ENCODE peak calls at places on chromosomes 16 and 17, in nine cellular contexts. E is fibroblast of lung; K is HCT116; V is uterus; Q is CD8-positive, alpha-beta memory T cell; L is lower lobe of right lung; M is A549; Y is heart right ventricle; S is naive thymus-derived CD4-positive, alpha-beta T cell. H is an unnamed sample. For H3K4me1, the result is how much of the 10 kb centered on the place peaks cover.

GRCh38 chr16:62194828-62195227 is 158.6 kb upstream of the CDH8 start:
- DNase-seq in Y (no peak), L (no peak), K (no peak), Q (no peak), E (no peak), S (no peak), M (no peak), V (no peak), H (peak)

GRCh38 chr16:78184554-78185183 is 85.2 kb downstream of the WWOX start:
- DNase-seq in M (peak), S (no peak), K (no peak), E (peak), Y (no peak), L (no peak), Q (no peak), V (no peak), H (no peak)

GRCh38 chr17:70535986-70536385 is 366.7 kb downstream of the KCNJ2 start:
- DNase-seq in Y (no peak), Q (no peak), S (no peak), L (no peak), M (no peak), E (peak), V (no peak), K (no peak), H (no peak)

GRCh38 chr17:57494446-57494845 is 238.1 kb downstream of the MSI2 start:
- DNase-seq in L (no peak), E (no peak), Y (no peak), S (no peak), V (no peak), K (no peak), M (no peak), Q (no peak), H (no peak)

GRCh38 chr16:10868089-10868488 is 8.9 kb upstream of the CIITA start:
- DNase-seq in E (no peak), K (no peak), M (no peak), V (no peak), Y (no peak), S (no peak), L (no peak), Q (no peak), H (no peak)

GRCh38 chr16:4850211-4850610 is 2.9 kb downstream of the UBN1 start:
- DNase-seq in V (no peak), Y (no peak), L (no peak), S (no peak), E (peak), M (no peak), K (no peak), Q (no peak), H (no peak)

GRCh38 chr16:81136331-81137011 is 40.3 kb upstream of the GCSH start:
- DNase-seq in S (no peak), Q (no peak), M (peak), L (no peak), Y (no peak), V (no peak), K (no peak), E (no peak), H (no peak)

GRCh38 chr17:81251091-81251942 is 12.2 kb downstream of the NDUFAF8 start:
- DNase-seq in L (no peak), V (no peak), E (no peak), Q (no peak), Y (peak), S (no peak), K (no peak), M (no peak), H (no peak)

GRCh38 chr16:50547340-50547865 is 793 bp upstream of the NKD1 start:
- DNase-seq in V (peak), Y (peak), M (peak), L (peak), E (no peak), S (peak), K (peak), Q (peak), H (no peak)

GRCh38 chr17:4648741-4649140 is 7.3 kb upstream of the ALOX15 start:
- DNase-seq in L (no peak), S (no peak), M (no peak), V (no peak), Q (no peak), Y (no peak), E (peak), K (no peak), H (no peak)

GRCh38 chr17:2981325-2981724 is 82.1 kb downstream of the OR1D5 start:
- DNase-seq in M (no peak), K (no peak), L (no peak), V (no peak), Q (no peak), Y (no peak), S (no peak), E (no peak), H (no peak)

GRCh38 chr17:17243163-17243562 is 6.2 kb upstream of the FLCN start:
- DNase-seq in Y (no peak), S (no peak), M (no peak), K (no peak), V (no peak), L (no peak), E (no peak), Q (no peak), H (no peak)

GRCh38 chr16:46932802-46933201 is 40.7 kb downstream of the DNAJA2 start:
- DNase-seq in E (no peak), Q (no peak), V (no peak), L (no peak), K (no peak), S (no peak), Y (no peak), M (no peak), H (peak)

GRCh38 chr16:14286381-14287230 is 215.5 kb downstream of the MRTFB start:
- DNase-seq in L (no peak), S (peak), V (no peak), E (peak), Q (peak), Y (no peak), K (no peak), M (no peak), H (no peak)

GRCh38 chr16:68290455-68290854 is 20.3 kb downstream of the SLC7A6OS start:
- DNase-seq in Y (no peak), V (no peak), K (no peak), Q (no peak), L (no peak), E (no peak), M (no peak), S (no peak), H (no peak)

GRCh38 chr17:48996696-48997102 is 486 bp upstream of the IGF2BP1 start:
- DNase-seq in M (no peak), Y (no peak), E (no peak), Q (no peak), S (no peak), K (no peak), L (no peak), V (no peak), H (no peak)

GRCh38 chr16:83967838-83968482 is at the start of gene NECAB2:
- DNase-seq in M (no peak), E (no peak), S (no peak), Y (peak), K (no peak), L (peak), Q (peak), V (no peak), H (no peak)

GRCh38 chr17:19384723-19385391 is 2.1 kb downstream of the MFAP4 start:
- DNase-seq in V (peak), K (no peak), Y (peak), M (no peak), Q (peak), L (peak), S (no peak), E (peak), H (no peak)

GRCh38 chr17:42266918-42267766 is 9.0 kb downstream of the STAT5B start:
- DNase-seq in L (no peak), S (peak), Y (no peak), M (peak), K (peak), E (peak), Q (peak), V (no peak), H (no peak)

GRCh38 chr17:339193-340061 is 13.2 kb downstream of the RPH3AL start:
- DNase-seq in L (no peak), M (no peak), K (no peak), S (no peak), E (no peak), Y (no peak), Q (no peak), V (no peak), H (no peak)

GRCh38 chr16:83651871-83652270 is 155.9 kb upstream of the HSBP1 start:
- DNase-seq in K (no peak), S (no peak), M (no peak), Q (no peak), Y (no peak), E (no peak), L (no peak), V (no peak), H (no peak)

GRCh38 chr16:23280483-23280967 is 21.6 kb upstream of the SCNN1B start:
- DNase-seq in Q (no peak), Y (no peak), L (no peak), E (no peak), K (no peak), S (no peak), M (no peak), V (no peak), H (no peak)

GRCh38 chr16:14449790-14450463 is 180.1 kb downstream of the PARN start:
- DNase-seq in V (no peak), L (no peak), Y (no peak), M (peak), Q (no peak), E (no peak), K (no peak), S (no peak), H (no peak)

GRCh38 chr16:84065536-84066132 is 23.0 kb upstream of the SLC38A8 start:
- DNase-seq in Y (no peak), E (peak), K (peak), Q (peak), S (peak), V (no peak), M (peak), L (no peak), H (no peak)

GRCh38 chr17:21129023-21129681 is 2.4 kb downstream of the DHRS7B start:
- DNase-seq in E (peak), M (peak), K (no peak), V (peak), Y (no peak), L (no peak), Q (no peak), S (no peak), H (no peak)

GRCh38 chr16:88727871-88728270 is 21.6 kb downstream of the CTU2 start:
- DNase-seq in S (no peak), M (no peak), E (no peak), K (no peak), L (no peak), V (no peak), Y (no peak), Q (no peak), H (no peak)

GRCh38 chr16:89737341-89738071 is 16.2 kb downstream of the ZNF276 start:
- DNase-seq in V (no peak), M (no peak), K (no peak), Y (no peak), Q (peak), L (no peak), E (no peak), S (peak), H (no peak)

GRCh38 chr16:735982-736453 is 4.8 kb downstream of the CIAO3 start:
- DNase-seq in M (no peak), Q (no peak), V (no peak), Y (no peak), E (no peak), K (no peak), L (no peak), S (no peak), H (no peak)

GRCh38 chr16:67301080-67301757 is 21.9 kb downstream of the PLEKHG4 start:
- DNase-seq in V (peak), Y (peak), E (no peak), M (no peak), Q (no peak), K (no peak), L (no peak), S (no peak), H (no peak)

GRCh38 chr17:45310380-45311324 is 6.2 kb downstream of the MAP3K14 start:
- DNase-seq in Q (no peak), M (no peak), Y (peak), E (peak), S (no peak), K (no peak), L (peak), V (no peak), H (no peak)

GRCh38 chr16:14088155-14088753 is 17.1 kb downstream of the MRTFB start:
- DNase-seq in Q (no peak), V (no peak), Y (no peak), K (no peak), S (no peak), M (no peak), L (no peak), E (peak), H (no peak)

GRCh38 chr17:30379303-30380105 is 777 bp downstream of the CPD start:
- DNase-seq in S (peak), Y (peak), E (no peak), Q (peak), L (peak), V (no peak), M (no peak), K (no peak), H (no peak)

GRCh38 chr17:31579265-31579664 is 187.8 kb downstream of the RAB11FIP4 start:
- DNase-seq in Q (no peak), E (peak), M (no peak), K (no peak), L (no peak), S (no peak), V (peak), Y (no peak), H (no peak)

GRCh38 chr16:85808926-85809325 is 9.4 kb downstream of the COX4I1 start:
- DNase-seq in S (no peak), V (no peak), E (no peak), Y (no peak), L (no peak), K (no peak), M (no peak), Q (no peak), H (no peak)

GRCh38 chr17:48322060-48322459 is 108.0 kb downstream of the SKAP1 start:
- DNase-seq in Y (no peak), M (peak), E (peak), L (no peak), Q (no peak), S (no peak), K (no peak), V (no peak), H (no peak)

GRCh38 chr17:72121164-72122001 is 563 bp downstream of the SOX9 start:
- DNase-seq in V (no peak), L (peak), E (peak), S (no peak), K (no peak), Q (no peak), Y (peak), M (peak), H (no peak)

GRCh38 chr17:63973930-63974593 is 1.3 kb upstream of the SCN4A start:
- DNase-seq in S (no peak), Q (no peak), E (peak), K (no peak), L (no peak), Y (no peak), V (no peak), M (peak), H (no peak)

GRCh38 chr16:51814617-51815016 is 663.5 kb upstream of the SALL1 start:
- DNase-seq in M (no peak), S (no peak), Y (no peak), K (no peak), E (no peak), Q (no peak), V (no peak), L (no peak), H (no peak)

GRCh38 chr16:51815527-51815926 is 664.5 kb upstream of the SALL1 start:
- DNase-seq in S (no peak), L (no peak), M (no peak), Y (no peak), Q (no peak), K (no peak), V (no peak), E (peak), H (no peak)

GRCh38 chr16:51812945-51813344 is 661.9 kb upstream of the SALL1 start:
- DNase-seq in S (no peak), Q (no peak), E (no peak), K (no peak), M (no peak), V (no peak), Y (no peak), L (no peak), H (no peak)

GRCh38 chr16:51816929-51817328 is 665.9 kb upstream of the SALL1 start:
- DNase-seq in S (no peak), L (no peak), V (no peak), M (no peak), Y (no peak), E (peak), Q (no peak), K (no peak), H (no peak)

GRCh38 chr16:51813609-51814008 is 662.5 kb upstream of the SALL1 start:
- DNase-seq in L (no peak), V (no peak), M (no peak), Q (no peak), E (no peak), S (no peak), Y (no peak), K (no peak), H (peak)
- H3K27ac ChIP-seq in L (no peak), V (no peak), M (no peak), Q (no peak), E (no peak), S (no peak), Y (no peak), K (no peak), H (no peak)

GRCh38 chr17:1762233-1762905 is 509 bp downstream of the SERPINF1 start:
- DNase-seq in Y (peak), E (peak), V (peak), S (no peak), Q (no peak), M (no peak), K (no peak), L (no peak), H (no peak)
- H3K4me1 ChIP-seq in Y (under half), E (under half), V (under half), S (under half), Q (under half), M (under half), K (under half), L (under half), H (under half)

GRCh38 chr17:66185842-66186241 is 6.1 kb downstream of the CEP112 start:
- DNase-seq in E (no peak), L (no peak), Q (no peak), S (no peak), V (no peak), K (no peak), M (no peak), Y (no peak), H (no peak)

GRCh38 chr17:66191607-66192377 is at the start of gene CEP112:
- DNase-seq in Y (peak), V (peak), E (peak), M (peak), S (peak), K (peak), L (peak), Q (peak), H (peak)

GRCh38 chr17:66192378-66192687 is 400 bp upstream of the CEP112 start:
- DNase-seq in K (no peak), L (no peak), Q (no peak), S (no peak), Y (no peak), V (no peak), M (no peak), E (peak), H (no peak)

GRCh38 chr17:66187718-66188117 is 4.2 kb downstream of the CEP112 start:
- DNase-seq in L (no peak), S (no peak), E (no peak), K (no peak), Q (no peak), M (no peak), V (no peak), Y (no peak), H (no peak)

GRCh38 chr17:66190738-66191606 is 961 bp downstream of the CEP112 start:
- DNase-seq in Y (no peak), K (no peak), M (peak), V (no peak), Q (no peak), L (peak), S (peak), E (peak), H (no peak)
- H3K27ac ChIP-seq in Y (peak), K (peak), M (peak), V (peak), Q (no peak), L (peak), S (peak), E (peak), H (no peak)

GRCh38 chr17:50861334-50861676 is 4.8 kb downstream of the TOB1 start:
- DNase-seq in E (no peak), Y (no peak), S (no peak), L (no peak), M (no peak), K (no peak), V (no peak), Q (no peak), H (no peak)
- H3K4me1 ChIP-seq in E (under half), Y (under half), S (under half), L (under half), M (under half), K (under half), V (under half), Q (under half), H (under half)

GRCh38 chr17:28057731-28058246 is 15.3 kb downstream of the NLK start:
- DNase-seq in S (no peak), E (peak), M (peak), L (no peak), K (no peak), Y (no peak), V (no peak), Q (no peak), H (no peak)
- H3K27ac ChIP-seq in S (no peak), E (no peak), M (no peak), L (peak), K (no peak), Y (no peak), V (no peak), Q (no peak), H (no peak)

GRCh38 chr17:50065056-50065455 is 9.1 kb downstream of the ITGA3 start:
- DNase-seq in M (no peak), Y (no peak), S (no peak), K (no peak), Q (no peak), E (no peak), L (no peak), V (no peak), H (no peak)
- H3K4me1 ChIP-seq in M (half or more), Y (half or more), S (under half), K (half or more), Q (under half), E (half or more), L (half or more), V (under half), H (under half)

H was measured in iPS DF 6.9.